ENCODE peak calls at places on chromosome 7, in four cellular contexts. One of them, this sample, is unnamed.

GRCh38 chr7:85908051-85908450 is 721.2 kb upstream of the SEMA3D start:
- DNase-seq in K562: no peak
- DNase-seq in GM12878: no peak
- DNase-seq in HepG2: no peak
- DNase-seq in this sample: no peak

GRCh38 chr7:19248681-19249080 is 103.5 kb upstream of the FERD3L start:
- DNase-seq in GM12878: no peak
- DNase-seq in HepG2: no peak
- DNase-seq in K562: no peak
- DNase-seq in this sample: no peak

GRCh38 chr7:68892211-68892610 is 706.1 kb upstream of the AUTS2 start:
- DNase-seq in GM12878: no peak
- DNase-seq in HepG2: no peak
- DNase-seq in K562: no peak
- DNase-seq in this sample: no peak

GRCh38 chr7:133290676-133291332 is 37.9 kb downstream of the EXOC4 start:
- DNase-seq in K562: no peak
- DNase-seq in GM12878: no peak
- DNase-seq in HepG2: no peak
- DNase-seq in this sample: no peak

GRCh38 chr7:80287400-80288174 is 153.0 kb downstream of the GNAI1 start:
- DNase-seq in GM12878: no peak
- DNase-seq in HepG2: no peak
- DNase-seq in K562: no peak
- DNase-seq in this sample: no peak

GRCh38 chr7:1541431-1542162 is 11.1 kb downstream of the MAFK start:
- DNase-seq in K562: no peak
- DNase-seq in GM12878: no peak
- DNase-seq in HepG2: no peak
- DNase-seq in this sample: no peak

GRCh38 chr7:37964196-37964595 is 43.8 kb downstream of the EPDR1 start:
- DNase-seq in K562: no peak
- DNase-seq in HepG2: no peak
- DNase-seq in GM12878: no peak
- DNase-seq in this sample: no peak

GRCh38 chr7:28630350-28630749 is 218.0 kb downstream of the CREB5 start:
- DNase-seq in K562: no peak
- DNase-seq in GM12878: no peak
- DNase-seq in HepG2: no peak
- DNase-seq in this sample: no peak

GRCh38 chr7:99677013-99677412 is 2.8 kb downstream of the CYP3A5 start:
- DNase-seq in HepG2: no peak
- DNase-seq in K562: no peak
- DNase-seq in GM12878: no peak
- DNase-seq in this sample: no peak

GRCh38 chr7:129947701-129948100 is 5.1 kb downstream of the UBE2H start:
- DNase-seq in HepG2: no peak
- DNase-seq in K562: no peak
- DNase-seq in GM12878: no peak
- DNase-seq in this sample: no peak

GRCh38 chr7:65798111-65799075 is 74.5 kb upstream of the VKORC1L1 start:
- DNase-seq in GM12878: peak
- DNase-seq in K562: no peak
- DNase-seq in HepG2: no peak
- DNase-seq in this sample: no peak

GRCh38 chr7:79713281-79713680 is 259.8 kb upstream of the MAGI2 start:
- DNase-seq in GM12878: no peak
- DNase-seq in K562: no peak
- DNase-seq in HepG2: no peak
- DNase-seq in this sample: no peak

GRCh38 chr7:150388306-150388705 is 9.2 kb downstream of the ZNF775 start:
- DNase-seq in HepG2: no peak
- DNase-seq in GM12878: no peak
- DNase-seq in K562: no peak
- DNase-seq in this sample: no peak

GRCh38 chr7:39712746-39713145 is 89.4 kb downstream of the RALA start:
- DNase-seq in GM12878: no peak
- DNase-seq in K562: no peak
- DNase-seq in HepG2: no peak
- DNase-seq in this sample: no peak

GRCh38 chr7:24504040-24504439 is 69.2 kb upstream of the PALS2 start:
- DNase-seq in GM12878: no peak
- DNase-seq in K562: no peak
- DNase-seq in HepG2: no peak
- DNase-seq in this sample: no peak

GRCh38 chr7:87003872-87004798 is 55.3 kb downstream of the ELAPOR2 start:
- DNase-seq in HepG2: no peak
- DNase-seq in GM12878: no peak
- DNase-seq in K562: no peak
- DNase-seq in this sample: no peak

GRCh38 chr7:148918058-148918596 is 34.0 kb upstream of the EZH2 start:
- DNase-seq in K562: no peak
- DNase-seq in GM12878: no peak
- DNase-seq in HepG2: no peak
- DNase-seq in this sample: no peak
- TF ChIP-seq BRCA1 in K562: no peak
- TF ChIP-seq BRCA1 in GM12878: no peak
- TF ChIP-seq BRCA1 in HepG2: no peak
- TF ChIP-seq BRCA1 in this sample: no peak

GRCh38 chr7:46637793-46638735 is 717.0 kb upstream of the IGFBP3 start:
- DNase-seq in GM12878: no peak
- DNase-seq in HepG2: no peak
- DNase-seq in K562: no peak
- DNase-seq in this sample: no peak

GRCh38 chr7:46636022-46636421 is 715.0 kb upstream of the IGFBP3 start:
- DNase-seq in K562: no peak
- DNase-seq in GM12878: no peak
- DNase-seq in HepG2: no peak
- DNase-seq in this sample: no peak

GRCh38 chr7:46630031-46630430 is 709.0 kb upstream of the IGFBP3 start:
- DNase-seq in HepG2: no peak
- DNase-seq in GM12878: no peak
- DNase-seq in K562: no peak
- DNase-seq in this sample: no peak

GRCh38 chr7:46633200-46633599 is 712.1 kb upstream of the IGFBP3 start:
- DNase-seq in HepG2: no peak
- DNase-seq in K562: no peak
- DNase-seq in GM12878: no peak
- DNase-seq in this sample: no peak

GRCh38 chr7:46633816-46634215 is 712.7 kb upstream of the IGFBP3 start:
- DNase-seq in K562: no peak
- DNase-seq in HepG2: no peak
- DNase-seq in GM12878: no peak
- DNase-seq in this sample: no peak
- TF ChIP-seq BRCA1 in K562: no peak
- TF ChIP-seq BRCA1 in HepG2: no peak
- TF ChIP-seq BRCA1 in GM12878: no peak
- TF ChIP-seq BRCA1 in this sample: no peak

GRCh38 chr7:55133630-55134392 is 115.0 kb downstream of the EGFR start:
- DNase-seq in HepG2: peak
- DNase-seq in GM12878: no peak
- DNase-seq in K562: peak
- DNase-seq in this sample: no peak
- TF ChIP-seq BRCA1 in HepG2: no peak
- TF ChIP-seq BRCA1 in GM12878: no peak
- TF ChIP-seq BRCA1 in K562: no peak
- TF ChIP-seq BRCA1 in this sample: no peak

DNA sequence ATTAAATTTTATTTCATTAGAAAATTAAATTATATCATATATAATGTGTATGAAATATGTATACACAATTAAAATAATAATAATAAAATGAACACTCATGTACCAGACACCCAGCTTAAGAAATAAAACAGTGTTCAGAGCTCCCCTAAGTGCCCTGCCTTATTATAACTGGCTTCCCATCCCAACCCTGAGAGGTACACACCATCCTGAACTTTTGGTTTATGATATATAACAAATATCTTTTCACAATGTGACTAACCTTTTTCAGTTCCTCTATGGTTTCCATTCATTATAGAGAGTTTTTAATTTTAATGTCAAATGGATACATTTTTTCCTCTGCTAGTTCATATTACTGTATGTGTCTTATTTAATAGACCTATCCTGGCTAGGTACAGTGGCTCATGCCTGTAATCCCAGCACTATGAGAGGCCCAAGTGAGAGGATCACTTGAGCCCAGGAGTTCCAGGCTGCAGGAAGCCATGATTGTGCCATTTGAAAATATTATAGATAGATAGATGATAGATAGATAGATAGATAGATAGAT is 24.0 kb upstream of the STEAP2 start:
- DNase-seq in HepG2: no peak
- DNase-seq in GM12878: no peak
- DNase-seq in K562: no peak
- DNase-seq in this sample: no peak
- TF ChIP-seq BRCA1 in HepG2: no peak
- TF ChIP-seq BRCA1 in GM12878: no peak
- TF ChIP-seq BRCA1 in K562: no peak
- TF ChIP-seq BRCA1 in this sample: no peak

DNA sequence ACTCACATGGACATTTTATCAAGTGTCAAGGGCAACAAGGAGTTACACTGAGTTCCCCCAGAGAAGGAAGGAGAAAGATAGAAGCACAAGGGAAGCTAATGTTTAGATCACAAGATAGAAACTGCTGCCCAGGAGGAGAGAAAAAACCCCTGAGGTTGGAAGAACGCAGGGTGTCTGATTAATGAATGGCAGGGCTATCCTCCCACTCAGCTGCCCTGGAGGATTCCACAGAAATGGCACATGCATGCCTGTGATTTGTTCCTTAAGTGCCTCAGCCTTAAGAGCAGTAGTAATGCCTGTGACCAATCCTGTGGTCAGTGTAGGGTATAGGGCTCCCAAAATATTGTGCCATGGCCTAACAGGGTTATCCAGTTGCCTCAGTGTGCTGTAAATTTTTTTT is 20.2 kb downstream of the DNAJB9 start:
- DNase-seq in GM12878: no peak
- DNase-seq in HepG2: no peak
- DNase-seq in K562: no peak
- DNase-seq in this sample: no peak
- TF ChIP-seq BRCA1 in GM12878: no peak
- TF ChIP-seq BRCA1 in HepG2: no peak
- TF ChIP-seq BRCA1 in K562: no peak
- TF ChIP-seq BRCA1 in this sample: no peak